ENCODE peak calls at places on chromosomes 12 and 14, in eight cellular contexts. T is heart left ventricle, Q is stomach, L is right lobe of liver, M is lower leg skin, F is transverse colon, Z is K562, B is A549. E is an unnamed sample.

GRCh38 chr12:50542448-50542847 is 37.7 kb downstream of the DIP2B start:
- DNase-seq in T (no peak), Q (no peak), L (no peak), M (no peak), F (no peak), Z (no peak), B (peak), E (no peak)

GRCh38 chr12:87439990-87440827 is 589.0 kb downstream of the C12orf50 start:
- DNase-seq in T (no peak), Q (peak), L (no peak), M (peak), F (peak), Z (no peak), B (peak), E (no peak)

GRCh38 chr12:46701356-46701755 is 124.4 kb downstream of the SLC38A4 start:
- DNase-seq in T (no peak), Q (no peak), L (no peak), M (no peak), F (no peak), Z (no peak), B (no peak), E (no peak)

GRCh38 chr12:123502163-123502562 is 31.4 kb downstream of the RILPL1 start:
- DNase-seq in T (no peak), Q (no peak), L (no peak), M (no peak), F (no peak), Z (no peak), B (no peak), E (no peak)

GRCh38 chr14:24367506-24368214 is at the start of gene NFATC4:
- DNase-seq in T (peak), Q (peak), L (no peak), M (peak), F (peak), Z (peak), B (peak), E (peak)

GRCh38 chr14:66037361-66037760 is 448.8 kb upstream of the CCDC196 start:
- DNase-seq in T (peak), Q (no peak), L (no peak), M (no peak), F (no peak), Z (no peak), B (no peak), E (no peak)

GRCh38 chr12:130649646-130650045 is 66.5 kb downstream of the RIMBP2 start:
- DNase-seq in T (no peak), Q (no peak), L (no peak), M (no peak), F (no peak), Z (no peak), B (no peak), E (no peak)

GRCh38 chr12:8145754-8146415 is 10.9 kb upstream of the ZNF705A start:
- DNase-seq in T (peak), Q (no peak), L (no peak), M (peak), F (no peak), Z (no peak), B (no peak), E (no peak)

GRCh38 chr14:53412819-53413664 is 259.9 kb upstream of the DDHD1 start:
- DNase-seq in T (no peak), Q (no peak), L (no peak), M (no peak), F (no peak), Z (no peak), B (peak), E (no peak)

GRCh38 chr12:10101648-10102220 is 2.9 kb upstream of the CLEC1A start:
- DNase-seq in T (no peak), Q (no peak), L (no peak), M (no peak), F (no peak), Z (no peak), B (no peak), E (no peak)

GRCh38 chr12:118206107-118206412 is 70.1 kb downstream of the PEBP1 start:
- DNase-seq in T (no peak), Q (no peak), L (no peak), M (no peak), F (no peak), Z (no peak), B (no peak), E (no peak)

GRCh38 chr14:91402278-91403068 is 15.1 kb downstream of the CCDC88C start:
- DNase-seq in T (no peak), Q (peak), L (no peak), M (no peak), F (peak), Z (peak), B (no peak), E (no peak)

GRCh38 chr12:23028158-23028802 is 403.3 kb downstream of the ETNK1 start:
- DNase-seq in T (no peak), Q (no peak), L (no peak), M (no peak), F (no peak), Z (no peak), B (no peak), E (no peak)

GRCh38 chr12:104852102-104852501 is 106.0 kb downstream of the SLC41A2 start:
- DNase-seq in T (no peak), Q (no peak), L (no peak), M (no peak), F (no peak), Z (no peak), B (no peak), E (no peak)

GRCh38 chr12:79698966-79699365 is 8.2 kb upstream of the PAWR start:
- DNase-seq in T (no peak), Q (no peak), L (no peak), M (no peak), F (no peak), Z (no peak), B (no peak), E (no peak)

GRCh38 chr12:92745874-92746553 is 43.2 kb downstream of the PLEKHG7 start:
- DNase-seq in T (peak), Q (peak), L (no peak), M (peak), F (peak), Z (no peak), B (peak), E (no peak)

GRCh38 chr14:94313991-94314655 is 9.0 kb downstream of the SERPINA6 start:
- DNase-seq in T (no peak), Q (no peak), L (peak), M (peak), F (no peak), Z (no peak), B (no peak), E (peak)

GRCh38 chr12:132638541-132639408 is 20.2 kb downstream of the P2RX2 start:
- DNase-seq in T (no peak), Q (no peak), L (peak), M (no peak), F (no peak), Z (no peak), B (peak), E (peak)

GRCh38 chr14:22163051-22163450 is 426.0 kb downstream of the DAD1 start:
- DNase-seq in T (no peak), Q (no peak), L (no peak), M (no peak), F (no peak), Z (no peak), B (no peak), E (no peak)

GRCh38 chr12:89863332-89863938 is 154.8 kb upstream of the ATP2B1 start:
- DNase-seq in T (no peak), Q (no peak), L (no peak), M (no peak), F (no peak), Z (no peak), B (no peak), E (no peak)

GRCh38 chr14:74426202-74426582 is at the start of gene SYNDIG1L:
- DNase-seq in T (no peak), Q (no peak), L (no peak), M (no peak), F (no peak), Z (no peak), B (no peak), E (no peak)
- H3K4me3 ChIP-seq in T (no peak), Q (no peak), L (no peak), M (no peak), F (no peak), Z (no peak), B (no peak), E (no peak)

GRCh38 chr12:55927588-55928502 is at the start of gene PYM1:
- DNase-seq in T (peak), Q (peak), L (peak), M (peak), F (peak), Z (peak), B (peak), E (peak)
- TF ChIP-seq POLR2A in T (peak), Q (no peak), L (peak), M (no peak), F (peak), Z (peak), B (peak), E (no peak)

GRCh38 chr14:76955575-76956252 is 72.8 kb downstream of the IRF2BPL start:
- DNase-seq in T (peak), Q (no peak), L (no peak), M (peak), F (no peak), Z (no peak), B (peak), E (no peak)
- H3K4me3 ChIP-seq in T (peak), Q (peak), L (peak), M (no peak), F (no peak), Z (peak), B (peak), E (peak)

GRCh38 chr12:64469455-64470142 is 17.7 kb downstream of the TBK1 start:
- DNase-seq in T (no peak), Q (no peak), L (no peak), M (no peak), F (no peak), Z (no peak), B (no peak), E (no peak)

GRCh38 chr12:64466178-64466577 is 14.3 kb downstream of the TBK1 start:
- DNase-seq in T (no peak), Q (no peak), L (no peak), M (no peak), F (no peak), Z (no peak), B (no peak), E (no peak)

GRCh38 chr12:64470507-64470906 is 18.6 kb downstream of the TBK1 start:
- DNase-seq in T (no peak), Q (no peak), L (no peak), M (no peak), F (no peak), Z (no peak), B (no peak), E (no peak)

GRCh38 chr12:64473176-64473575 is 21.3 kb downstream of the TBK1 start:
- DNase-seq in T (no peak), Q (no peak), L (no peak), M (no peak), F (no peak), Z (no peak), B (no peak), E (no peak)

DNA sequence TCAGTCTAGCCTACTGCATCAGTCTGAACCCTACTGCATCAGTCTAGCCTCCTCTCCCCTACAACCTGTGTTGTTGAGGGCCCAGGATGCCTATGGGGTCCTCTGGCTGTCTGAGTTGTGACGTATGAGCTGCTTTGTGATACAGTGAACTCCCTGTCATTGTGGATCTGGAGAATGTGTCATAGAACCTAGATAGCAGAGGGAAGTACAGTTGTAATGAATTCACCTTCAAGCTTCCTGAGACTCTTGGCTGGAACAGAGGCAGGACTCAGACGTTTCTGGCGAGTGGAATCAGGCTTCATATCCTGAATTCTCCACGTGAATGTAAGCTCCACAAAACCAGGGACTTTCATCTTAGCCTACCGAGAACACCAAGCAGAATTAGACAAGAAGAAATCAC is 17.0 kb downstream of the TBK1 start:
- DNase-seq in T (no peak), Q (no peak), L (no peak), M (no peak), F (no peak), Z (no peak), B (no peak), E (no peak)
- TF ChIP-seq POLR2A in T (no peak), Q (no peak), L (no peak), M (no peak), F (no peak), Z (no peak), B (no peak), E (no peak)

GRCh38 chr12:5498806-5499205 is 66.9 kb downstream of the NTF3 start:
- DNase-seq in T (no peak), Q (no peak), L (no peak), M (no peak), F (no peak), Z (no peak), B (no peak), E (no peak)
- H3K4me3 ChIP-seq in T (no peak), Q (no peak), L (no peak), M (no peak), F (no peak), Z (no peak), B (no peak), E (no peak)

GRCh38 chr14:60160422-60160821 is 4.8 kb downstream of the DHRS7 start:
- DNase-seq in T (no peak), Q (no peak), L (no peak), M (no peak), F (no peak), Z (no peak), B (no peak), E (no peak)

GRCh38 chr14:60163741-60164140 is 1.5 kb downstream of the DHRS7 start:
- DNase-seq in T (no peak), Q (no peak), L (no peak), M (no peak), F (no peak), Z (no peak), B (no peak), E (no peak)

GRCh38 chr14:60164717-60165546 is at the start of gene DHRS7:
- DNase-seq in T (peak), Q (peak), L (peak), M (peak), F (peak), Z (peak), B (peak), E (no peak)

GRCh38 chr14:60164404-60164716 is 838 bp downstream of the DHRS7 start:
- DNase-seq in T (no peak), Q (no peak), L (no peak), M (no peak), F (no peak), Z (no peak), B (no peak), E (no peak)

GRCh38 chr14:60161176-60162107 is 3.8 kb downstream of the DHRS7 start:
- DNase-seq in T (no peak), Q (no peak), L (peak), M (peak), F (no peak), Z (no peak), B (no peak), E (no peak)
- TF ChIP-seq POLR2A in T (no peak), Q (no peak), L (no peak), M (no peak), F (no peak), Z (no peak), B (no peak), E (no peak)

GRCh38 chr12:65956056-65956738 is 131.9 kb downstream of the HMGA2 start:
- DNase-seq in T (no peak), Q (no peak), L (no peak), M (no peak), F (no peak), Z (no peak), B (no peak), E (no peak)
- H3K4me3 ChIP-seq in T (no peak), Q (no peak), L (no peak), M (no peak), F (no peak), Z (no peak), B (no peak), E (no peak)

DNA sequence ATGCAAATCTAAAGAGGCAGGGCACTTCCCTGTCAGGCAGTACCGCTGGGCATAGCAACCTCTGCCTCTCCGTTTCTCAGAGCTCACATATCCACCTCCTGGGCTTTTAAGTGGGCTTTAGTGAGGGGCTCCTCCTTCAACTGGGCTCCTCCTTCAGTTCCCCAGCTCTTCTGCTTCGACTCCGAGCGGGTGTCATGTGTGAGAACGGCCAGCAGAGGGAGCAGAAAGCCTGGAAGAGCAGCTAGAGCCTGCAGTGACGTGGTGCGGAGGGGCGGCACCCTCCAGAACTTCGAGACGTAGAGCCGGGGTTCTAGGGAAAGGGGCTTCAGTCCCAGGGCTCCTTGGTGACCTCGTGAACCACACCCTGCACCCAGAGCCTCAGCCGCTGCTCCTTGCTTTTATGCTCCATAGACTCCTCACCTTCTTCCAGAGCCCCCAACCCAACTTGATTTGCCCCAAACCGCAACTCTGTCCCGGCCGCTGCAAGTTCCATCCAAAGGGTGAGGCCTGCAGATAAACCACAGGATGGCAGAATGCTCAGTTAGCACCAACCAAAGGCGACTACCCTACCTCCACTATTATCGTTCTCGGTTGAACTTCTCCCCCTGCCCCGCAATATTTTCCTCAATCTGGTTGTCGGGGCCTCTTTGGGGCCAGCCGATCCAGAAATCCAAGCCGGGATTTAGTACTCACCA is 383 bp upstream of the GLI1 start:
- DNase-seq in T (peak), Q (peak), L (peak), M (peak), F (peak), Z (peak), B (peak), E (no peak)
- TF ChIP-seq POLR2A in T (peak), Q (no peak), L (peak), M (no peak), F (peak), Z (peak), B (peak), E (peak)

GRCh38 chr12:27780612-27781408 is 774 bp upstream of the MANSC4 start:
- DNase-seq in T (peak), Q (peak), L (no peak), M (no peak), F (peak), Z (peak), B (peak), E (peak)

GRCh38 chr12:27781680-27782079 is 1.6 kb upstream of the MANSC4 start:
- DNase-seq in T (no peak), Q (no peak), L (no peak), M (no peak), F (no peak), Z (no peak), B (no peak), E (no peak)

GRCh38 chr12:27779416-27779815 is 617 bp upstream of the KLHL42 start:
- DNase-seq in T (no peak), Q (no peak), L (no peak), M (no peak), F (peak), Z (no peak), B (peak), E (no peak)

GRCh38 chr12:27779837-27780611 is at the start of the genes KLHL42 and MANSC4:
- DNase-seq in T (peak), Q (peak), L (peak), M (peak), F (peak), Z (peak), B (peak), E (no peak)

GRCh38 chr12:27782481-27782880 is 2.4 kb upstream of the MANSC4 start:
- DNase-seq in T (no peak), Q (no peak), L (no peak), M (no peak), F (no peak), Z (no peak), B (no peak), E (no peak)
- H3K4me3 ChIP-seq in T (no peak), Q (peak), L (no peak), M (no peak), F (no peak), Z (no peak), B (peak), E (peak)

E was measured in vagina.